ENCODE peak calls at places on chromosomes 7 and 10, in four cellular contexts. Q is mesendoderm, F is heart right ventricle, B is pancreas. A is an unnamed sample.

GRCh38 chr7:4738711-4739527 is 36.5 kb upstream of the AP5Z1 start:
- DNase-seq in Q (peak), B (peak), F (peak), A (peak)

GRCh38 chr7:74267756-74268565 is 13.8 kb upstream of the RFC2 start:
- DNase-seq in B (no peak), F (no peak), Q (no peak), A (no peak)

GRCh38 chr7:100034871-100035510 is 14.6 kb upstream of the ZSCAN21 start:
- DNase-seq in Q (no peak), B (no peak), F (no peak), A (no peak)

GRCh38 chr7:6453737-6454136 is 6.0 kb upstream of the DAGLB start:
- DNase-seq in B (no peak), F (no peak), Q (no peak), A (no peak)

GRCh38 chr10:6052247-6053221 is 9.6 kb downstream of the IL2RA start:
- DNase-seq in F (no peak), B (no peak), Q (no peak), A (no peak)

GRCh38 chr10:17682236-17682946 is 38.4 kb downstream of the STAM start:
- DNase-seq in Q (no peak), B (no peak), F (no peak), A (no peak)

GRCh38 chr7:37364871-37365270 is 83.8 kb downstream of the ELMO1 start:
- DNase-seq in B (no peak), F (no peak), Q (no peak), A (no peak)

GRCh38 chr10:55500931-55501559 is 700.0 kb upstream of the PCDH15 start:
- DNase-seq in Q (peak), F (peak), B (peak), A (no peak)

GRCh38 chr7:136144182-136144581 is 167.0 kb upstream of the MTPN start:
- DNase-seq in B (no peak), Q (no peak), F (no peak), A (no peak)

GRCh38 chr7:157439761-157440160 is 103.0 kb downstream of the DNAJB6 start:
- DNase-seq in B (no peak), Q (no peak), F (no peak), A (no peak)

GRCh38 chr7:84700563-84701370 is 486.1 kb downstream of the SEMA3D start:
- DNase-seq in F (no peak), B (no peak), Q (no peak), A (no peak)

GRCh38 chr10:63384001-63384400 is 81.8 kb downstream of the JMJD1C start:
- DNase-seq in F (no peak), Q (no peak), B (no peak), A (no peak)

GRCh38 chr10:5559642-5560141 is 34.9 kb downstream of the CALML3 start:
- DNase-seq in B (no peak), Q (no peak), F (no peak), A (peak)

GRCh38 chr7:130143334-130143732 is 61.9 kb downstream of the TMEM209 start:
- DNase-seq in Q (no peak), F (no peak), B (no peak), A (no peak)

GRCh38 chr7:69981646-69982045 is 383.4 kb downstream of the AUTS2 start:
- DNase-seq in B (no peak), Q (no peak), F (no peak), A (no peak)

GRCh38 chr10:93821051-93821772 is 63.5 kb downstream of the LGI1 start:
- DNase-seq in F (no peak), Q (peak), B (no peak), A (no peak)

GRCh38 chr10:45553155-45553554 is 119.4 kb downstream of the ZFAND4 start:
- DNase-seq in Q (no peak), F (no peak), B (no peak), A (no peak)

GRCh38 chr7:117014099-117014656 is 60.9 kb downstream of the ST7 start:
- DNase-seq in Q (no peak), F (no peak), B (no peak), A (no peak)

GRCh38 chr7:9937944-9938631 is 1035.6 kb upstream of the PHF14 start:
- DNase-seq in F (no peak), Q (peak), B (no peak), A (no peak)

GRCh38 chr10:1612910-1613309 is 124.4 kb downstream of the ADARB2 start:
- DNase-seq in F (no peak), Q (no peak), B (no peak), A (no peak)

GRCh38 chr10:89921422-89921821 is 220.0 kb downstream of the KIF20B start:
- DNase-seq in B (no peak), F (no peak), Q (peak), A (no peak)

GRCh38 chr7:70317356-70317755 is 719.1 kb downstream of the AUTS2 start:
- DNase-seq in B (no peak), Q (no peak), F (no peak), A (no peak)

GRCh38 chr10:79487296-79488194 is 24.8 kb upstream of the EIF5AL1 start:
- DNase-seq in Q (peak), F (peak), B (peak), A (no peak)

GRCh38 chr7:94620703-94621118 is 35.2 kb downstream of the SGCE start:
- DNase-seq in Q (peak), B (peak), F (peak), A (peak)

GRCh38 chr10:52774600-52775106 is 2.1 kb upstream of the MBL2 start:
- DNase-seq in Q (no peak), F (no peak), B (no peak), A (no peak)

GRCh38 chr10:131435760-131436448 is 124.4 kb upstream of the TCERG1L start:
- DNase-seq in Q (no peak), B (no peak), F (no peak), A (no peak)

GRCh38 chr10:110174201-110174600 is 33.2 kb upstream of the MXI1 start:
- DNase-seq in Q (no peak), B (no peak), F (no peak), A (no peak)

GRCh38 chr10:104393387-104393786 is 39.8 kb downstream of the CFAP58 start:
- DNase-seq in F (no peak), B (no peak), Q (no peak), A (no peak)

GRCh38 chr7:77338883-77339629 is 77.1 kb downstream of the GSAP start:
- DNase-seq in F (no peak), B (no peak), Q (peak), A (no peak)

GRCh38 chr10:47030191-47030698 is 119.0 kb downstream of the PTPN20 start:
- DNase-seq in Q (no peak), B (peak), F (no peak), A (peak)

GRCh38 chr10:33532901-33533300 is 198.4 kb upstream of the NRP1 start:
- DNase-seq in B (no peak), Q (no peak), F (no peak), A (no peak)

GRCh38 chr10:123995461-123996131 is 97.8 kb downstream of the CHST15 start:
- DNase-seq in F (peak), B (no peak), Q (peak), A (peak)

GRCh38 chr10:123996302-123996701 is 97.1 kb downstream of the CHST15 start:
- DNase-seq in Q (no peak), B (no peak), F (no peak), A (peak)

GRCh38 chr10:123995082-123995460 is 98.3 kb downstream of the CHST15 start:
- DNase-seq in B (no peak), F (no peak), Q (no peak), A (peak)

GRCh38 chr10:123993534-123994416 is 99.6 kb downstream of the CHST15 start:
- DNase-seq in B (no peak), Q (no peak), F (no peak), A (peak)

GRCh38 chr10:123994417-123995081 is 98.8 kb downstream of the CHST15 start:
- DNase-seq in F (peak), Q (peak), B (peak), A (peak)
- H3K4me3 ChIP-seq in F (no peak), Q (no peak), B (no peak), A (peak)

DNA sequence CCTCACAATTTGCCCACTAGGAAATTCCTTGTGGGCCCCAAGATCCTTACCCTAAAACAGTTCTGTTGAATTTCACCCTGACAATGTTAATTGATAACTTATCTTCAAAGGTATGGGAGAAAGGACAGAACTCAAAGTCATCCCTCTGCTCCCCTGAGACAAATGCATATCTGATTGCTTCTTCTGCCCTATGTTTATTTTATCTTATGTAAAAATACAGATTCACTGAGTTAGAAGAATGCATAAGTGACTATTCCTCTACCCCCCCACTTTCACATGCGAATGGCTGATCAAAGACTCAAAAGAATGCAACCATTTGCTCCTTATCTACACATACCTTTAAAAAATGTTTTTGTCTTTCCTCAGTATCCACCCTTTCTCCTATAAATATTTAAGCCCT is 235.7 kb upstream of the SEMA3C start:
- DNase-seq in B (no peak), F (no peak), Q (peak), A (no peak)
- H3K27ac ChIP-seq in B (no peak), F (no peak), Q (peak), A (no peak)

DNA sequence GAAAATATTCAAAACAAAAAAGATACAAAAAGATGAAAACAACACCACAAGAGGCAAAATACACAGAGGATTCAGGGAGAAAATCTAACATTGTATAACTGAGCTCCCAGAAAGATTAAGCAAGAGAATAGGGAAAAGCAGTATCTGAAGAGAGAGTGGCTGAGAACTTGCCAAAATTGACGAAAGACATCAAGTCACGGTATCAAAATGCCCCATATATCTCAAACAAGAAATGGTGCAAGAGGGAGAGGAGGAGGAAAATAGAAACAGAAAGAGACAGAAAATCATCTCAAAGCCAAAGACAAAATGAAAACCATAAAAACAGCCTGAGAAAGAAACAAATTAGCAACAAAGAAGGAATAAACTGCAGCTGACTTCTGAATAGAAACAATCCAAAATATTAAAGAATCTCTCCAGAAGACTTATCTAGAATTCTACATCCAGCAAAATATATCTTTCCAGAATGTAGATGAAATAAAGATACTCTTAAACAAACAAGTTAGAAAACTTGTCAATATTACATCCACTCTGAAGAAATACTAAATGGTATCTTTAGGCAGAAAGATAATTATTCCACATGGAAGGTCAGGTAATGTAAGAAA is 5.5 kb downstream of the USP6NL start:
- DNase-seq in Q (no peak), F (no peak), B (no peak), A (no peak)
- H3K4me3 ChIP-seq in Q (no peak), F (no peak), B (no peak), A (no peak)

DNA sequence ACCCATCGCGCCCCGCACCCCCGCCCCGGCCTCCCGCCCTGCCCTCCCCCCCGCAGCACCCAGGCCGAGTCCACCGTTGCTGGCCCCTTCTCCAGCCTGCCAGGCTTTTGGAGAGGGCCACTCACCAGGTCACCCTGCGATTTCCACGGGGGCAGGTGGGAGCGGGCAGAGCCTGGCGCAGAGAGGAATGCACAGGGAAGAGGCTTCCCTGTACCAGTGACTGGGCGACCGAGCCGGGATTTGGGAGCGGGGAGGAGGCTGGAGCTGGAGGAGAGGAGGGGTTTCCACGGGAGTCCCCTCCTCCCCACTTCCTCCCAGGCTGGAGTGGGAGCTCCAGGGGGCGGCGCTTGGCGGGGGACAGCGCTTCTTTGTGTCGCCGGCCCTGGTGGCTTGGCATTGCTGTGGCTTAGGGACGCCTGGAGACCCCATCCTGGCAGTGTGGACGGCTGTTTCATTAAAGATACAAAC is 19.3 kb downstream of the TCAF1 start:
- DNase-seq in Q (peak), F (peak), B (peak), A (no peak)
- H3K27ac ChIP-seq in Q (no peak), F (peak), B (peak), A (peak)

DNA sequence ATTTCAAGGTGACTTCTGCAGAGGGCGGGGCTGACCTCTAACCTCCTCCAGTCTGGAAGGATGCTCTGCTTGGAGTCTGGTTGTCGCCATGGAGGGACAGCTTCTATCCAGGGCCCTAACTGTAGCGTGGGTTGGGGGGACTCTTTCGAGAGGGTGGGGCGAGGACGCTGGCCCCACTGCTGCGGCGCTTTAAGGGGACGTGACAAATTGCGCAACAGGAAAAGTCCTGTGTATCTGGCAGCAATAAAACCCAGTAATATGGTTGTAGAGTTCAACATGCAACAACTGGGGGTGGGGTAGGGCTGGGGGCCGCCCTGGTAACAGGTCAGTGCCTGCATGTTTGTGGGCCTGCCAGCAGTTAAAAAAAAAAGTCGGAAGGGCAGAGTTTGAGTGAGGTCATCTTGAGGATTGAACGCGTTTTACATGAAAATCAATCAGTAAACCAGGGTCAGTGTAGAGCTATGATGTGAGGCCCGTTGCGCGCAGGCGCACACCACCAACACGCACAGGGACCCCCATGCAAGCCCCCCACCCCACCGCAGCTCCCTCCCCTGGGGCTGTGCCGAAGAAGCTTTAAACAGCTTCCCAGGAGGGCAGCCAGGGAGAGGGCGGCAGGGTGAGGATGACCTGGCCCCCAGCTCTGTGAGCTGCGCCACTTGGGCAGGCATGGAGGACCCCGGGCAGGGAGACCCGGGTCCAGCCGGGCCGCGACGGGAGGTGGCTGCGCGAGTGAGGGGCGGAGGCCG is 4.3 kb downstream of the SHH start:
- DNase-seq in Q (peak), F (no peak), B (no peak), A (no peak)
- H3K4me3 ChIP-seq in Q (no peak), F (no peak), B (peak), A (peak)

GRCh38 chr10:4053940-4054339 is 268.9 kb upstream of the KLF6 start:
- DNase-seq in F (no peak), B (no peak), Q (no peak), A (no peak)

GRCh38 chr10:4051011-4051407 is 266.0 kb upstream of the KLF6 start:
- DNase-seq in Q (no peak), B (no peak), F (peak), A (no peak)

GRCh38 chr10:4048245-4048864 is 263.3 kb upstream of the KLF6 start:
- DNase-seq in F (no peak), Q (no peak), B (no peak), A (no peak)

GRCh38 chr10:4050061-4050460 is 265.1 kb upstream of the KLF6 start:
- DNase-seq in B (no peak), F (no peak), Q (no peak), A (no peak)

GRCh38 chr10:4051408-4052151 is 266.6 kb upstream of the KLF6 start:
- DNase-seq in Q (no peak), F (no peak), B (no peak), A (no peak)
- H3K27ac ChIP-seq in Q (no peak), F (peak), B (peak), A (peak)

DNA sequence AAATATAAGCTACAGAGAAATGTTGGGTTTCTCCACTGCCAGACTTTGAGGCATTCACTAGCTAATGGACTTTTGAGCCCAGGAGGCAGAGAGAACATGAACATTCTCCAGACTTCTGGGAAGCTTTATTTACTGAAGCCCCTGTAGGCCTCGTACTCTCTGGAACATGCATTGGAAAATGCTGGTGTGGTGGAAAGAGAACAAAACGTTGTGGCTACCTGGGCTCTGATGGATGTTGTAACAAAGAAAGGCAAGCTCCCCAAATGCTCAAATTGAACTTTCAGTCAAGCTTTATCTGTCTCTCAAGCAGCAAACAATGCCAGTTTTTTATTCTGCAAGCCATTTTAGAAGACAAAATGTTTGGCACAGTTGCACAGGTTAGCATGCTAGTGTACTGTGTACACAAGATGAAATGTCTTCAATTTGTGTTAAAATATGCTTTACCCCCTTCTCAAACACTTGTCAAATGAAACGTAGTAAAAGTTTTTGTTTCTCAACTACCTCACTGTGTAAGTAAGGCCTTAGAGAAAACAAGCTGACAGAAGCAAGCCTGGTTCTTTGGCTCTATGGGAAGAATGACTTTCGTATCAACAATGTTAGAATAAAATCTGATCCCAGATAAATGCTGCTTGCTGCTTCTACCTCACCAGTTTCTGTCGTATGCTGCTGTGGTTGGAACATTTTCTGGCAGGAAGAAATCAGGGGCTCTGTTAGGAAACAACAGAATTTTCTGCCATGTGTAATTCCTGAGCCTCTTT is 71.0 kb upstream of the CC2D2B start:
- DNase-seq in F (no peak), Q (no peak), B (no peak), A (no peak)
- H3K4me3 ChIP-seq in F (no peak), Q (no peak), B (no peak), A (peak)

GRCh38 chr10:71233491-71233892 is 21.1 kb downstream of the UNC5B start:
- DNase-seq in Q (peak), F (no peak), B (no peak), A (no peak)
- H3K27ac ChIP-seq in Q (peak), F (no peak), B (no peak), A (no peak)

A was measured in coronary artery.